ENCODE peak calls at places on chromosomes 5 and 9, in six cellular contexts. G is H1, A is mesenchymal stem cell, U is H9, N is IMR-90, P is trophoblast cell. K is an unnamed sample.

GRCh38 chr5:72129730-72130129 is 22.5 kb downstream of the MAP1B start:
- DNase-seq in U (no peak), N (peak), G (no peak), A (no peak), P (no peak), K (no peak)

GRCh38 chr5:10982616-10983015 is 221.6 kb upstream of the DAP start:
- DNase-seq in N (no peak), A (no peak), P (no peak), U (no peak), G (no peak), K (no peak)

GRCh38 chr5:156331845-156332244 is 4.9 kb downstream of the SGCD start:
- DNase-seq in U (no peak), N (no peak), G (no peak), P (no peak), A (no peak), K (no peak)

GRCh38 chr9:95092321-95093072 is 225.0 kb downstream of the FANCC start:
- DNase-seq in G (no peak), N (peak), U (no peak), P (no peak), A (peak), K (peak)

GRCh38 chr9:91896513-91897121 is 53.4 kb downstream of the ROR2 start:
- DNase-seq in N (peak), G (no peak), P (no peak), A (peak), U (no peak), K (no peak)

GRCh38 chr9:131845286-131846011 is 105.6 kb upstream of the RAPGEF1 start:
- DNase-seq in P (peak), N (no peak), U (no peak), G (no peak), A (no peak), K (no peak)

GRCh38 chr5:32201140-32201539 is 27.0 kb upstream of the GOLPH3 start:
- DNase-seq in G (no peak), U (no peak), N (peak), P (peak), A (peak), K (no peak)

GRCh38 chr5:66987949-66988838 is 208.4 kb downstream of the CD180 start:
- DNase-seq in U (no peak), P (peak), G (no peak), N (peak), A (peak), K (no peak)

GRCh38 chr5:144002866-144003265 is 167.6 kb downstream of the YIPF5 start:
- DNase-seq in G (no peak), P (no peak), A (no peak), N (no peak), U (no peak), K (no peak)

GRCh38 chr5:62600560-62601252 is 22.1 kb downstream of the LRRC70 start:
- DNase-seq in P (no peak), U (no peak), A (no peak), N (no peak), G (no peak), K (no peak)

GRCh38 chr5:151234476-151235238 is 10.8 kb upstream of the CCDC69 start:
- DNase-seq in G (no peak), N (peak), A (peak), U (no peak), P (no peak), K (no peak)

GRCh38 chr5:57937025-57937424 is 454.4 kb upstream of the ACTBL2 start:
- DNase-seq in A (peak), P (no peak), U (no peak), N (peak), G (no peak), K (no peak)

GRCh38 chr9:127637322-127637847 is 25.3 kb downstream of the STXBP1 start:
- DNase-seq in G (no peak), A (peak), U (no peak), N (peak), P (no peak), K (no peak)

GRCh38 chr5:10789021-10789420 is 28.0 kb upstream of the DAP start:
- DNase-seq in G (no peak), U (no peak), A (peak), N (peak), P (peak), K (no peak)

GRCh38 chr5:97044057-97044456 is 98.4 kb downstream of the LIX1 start:
- DNase-seq in G (peak), A (peak), N (peak), U (peak), P (peak), K (no peak)

GRCh38 chr5:53726121-53726520 is 165.7 kb downstream of the NDUFS4 start:
- DNase-seq in G (no peak), P (no peak), A (no peak), N (no peak), U (no peak), K (no peak)

GRCh38 chr5:77662615-77663014 is 24.1 kb upstream of the OTP start:
- DNase-seq in G (no peak), U (no peak), N (no peak), A (no peak), P (no peak), K (no peak)

GRCh38 chr5:72503888-72504491 is 3.2 kb downstream of the ZNF366 start:
- DNase-seq in P (peak), U (no peak), A (peak), G (no peak), N (peak), K (no peak)

GRCh38 chr9:19087601-19088000 is 15.1 kb downstream of the HAUS6 start:
- DNase-seq in A (peak), P (peak), N (peak), U (no peak), G (no peak), K (no peak)

GRCh38 chr9:16267336-16268036 is 603.0 kb downstream of the BNC2 start:
- DNase-seq in P (peak), A (peak), N (peak), U (peak), G (no peak), K (no peak)

GRCh38 chr5:68242743-68243142 is 27.2 kb downstream of the PIK3R1 start:
- DNase-seq in N (peak), U (no peak), A (peak), G (no peak), P (no peak), K (no peak)

GRCh38 chr5:172641359-172642045 is 439 bp downstream of the NEURL1B start:
- DNase-seq in P (no peak), G (no peak), A (peak), N (no peak), U (no peak), K (peak)

GRCh38 chr9:125974705-125975104 is 227.5 kb downstream of the PBX3 start:
- DNase-seq in G (no peak), N (no peak), P (no peak), A (no peak), U (no peak), K (no peak)

GRCh38 chr5:111144352-111144930 is 52.3 kb downstream of the WDR36 start:
- DNase-seq in P (no peak), N (no peak), A (peak), U (no peak), G (no peak), K (no peak)

GRCh38 chr5:76960004-76960625 is 7.3 kb downstream of the CRHBP start:
- DNase-seq in P (no peak), G (no peak), N (no peak), A (peak), U (peak), K (no peak)

GRCh38 chr5:34691326-34691725 is 35.2 kb downstream of the RAI14 start:
- DNase-seq in G (no peak), N (no peak), P (no peak), U (no peak), A (no peak), K (no peak)

GRCh38 chr5:14060218-14060617 is 82.9 kb upstream of the TRIO start:
- DNase-seq in N (no peak), U (no peak), G (no peak), P (no peak), A (no peak), K (no peak)

GRCh38 chr5:14063117-14063516 is 80.0 kb upstream of the TRIO start:
- DNase-seq in U (no peak), A (no peak), N (peak), P (no peak), G (no peak), K (no peak)

GRCh38 chr5:14063691-14064090 is 79.5 kb upstream of the TRIO start:
- DNase-seq in P (no peak), U (no peak), A (no peak), N (no peak), G (no peak), K (no peak)

GRCh38 chr5:14061106-14061505 is 82.0 kb upstream of the TRIO start:
- DNase-seq in G (no peak), N (no peak), P (no peak), U (peak), A (no peak), K (no peak)

DNA sequence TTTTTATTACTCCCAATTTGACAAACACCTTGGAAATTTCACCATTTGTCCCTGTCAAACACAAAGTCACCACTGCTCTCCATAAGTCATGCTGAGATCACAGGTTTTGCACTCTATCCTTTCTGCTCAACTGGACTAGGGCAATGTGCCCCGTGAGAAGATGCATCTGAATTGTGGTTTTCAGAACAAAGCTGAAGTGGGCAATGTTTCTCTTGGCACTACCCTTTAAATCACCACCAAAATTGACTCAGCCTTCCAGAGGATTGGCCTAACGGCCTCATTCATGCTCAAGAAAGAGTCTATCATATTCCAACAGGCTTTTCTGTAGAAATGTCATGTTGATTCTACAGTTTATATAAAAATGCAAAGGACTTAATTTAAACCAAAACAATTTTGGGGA is 81.0 kb upstream of the TRIO start:
- DNase-seq in A (no peak), G (no peak), U (no peak), N (no peak), P (no peak), K (no peak)
- H3K4ac ChIP-seq in A (no peak), G (no peak), U (no peak), N (peak), P (no peak), K (no peak)

GRCh38 chr9:129143031-129143441 is 31.8 kb downstream of the PTPA start:
- DNase-seq in P (peak), N (peak), A (peak), U (peak), G (no peak), K (peak)

GRCh38 chr9:129142115-129142514 is 30.9 kb downstream of the PTPA start:
- DNase-seq in N (no peak), U (no peak), A (no peak), P (no peak), G (no peak), K (no peak)

GRCh38 chr9:129142536-129142935 is 31.3 kb downstream of the PTPA start:
- DNase-seq in A (no peak), G (no peak), N (no peak), U (no peak), P (no peak), K (no peak)

GRCh38 chr9:129145316-129145715 is 32.7 kb downstream of the IER5L start:
- DNase-seq in P (no peak), U (no peak), A (peak), G (no peak), N (no peak), K (no peak)

GRCh38 chr9:129143461-129143927 is 32.3 kb downstream of the PTPA start:
- DNase-seq in N (peak), P (no peak), A (peak), G (no peak), U (peak), K (no peak)
- H2AK5ac ChIP-seq in N (peak), P (peak), A (peak), G (no peak), U (no peak), K (peak)

DNA sequence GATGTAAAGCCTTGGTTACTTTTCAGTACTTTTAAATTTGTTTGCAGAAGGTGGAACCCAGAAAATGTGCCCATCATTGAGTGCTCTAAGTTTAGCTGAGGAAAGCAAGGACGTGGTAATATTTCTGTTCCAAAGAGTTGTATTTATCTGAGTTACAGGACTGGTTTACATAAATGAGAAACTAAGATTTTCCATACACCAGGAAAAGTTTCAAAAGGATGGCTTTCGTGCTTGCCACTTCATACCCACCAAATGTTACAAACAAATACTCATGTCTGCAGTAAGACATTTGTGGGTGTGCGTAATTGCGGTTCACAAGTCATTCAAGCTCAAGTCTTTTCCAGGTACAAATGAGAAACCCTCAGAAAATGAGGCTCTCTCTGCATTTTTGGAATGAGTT is 68.1 kb downstream of the CWC27 start:
- DNase-seq in N (no peak), U (no peak), A (peak), G (no peak), P (no peak), K (no peak)
- H4K91ac ChIP-seq in N (no peak), U (no peak), A (no peak), G (no peak), P (no peak), K (no peak)

DNA sequence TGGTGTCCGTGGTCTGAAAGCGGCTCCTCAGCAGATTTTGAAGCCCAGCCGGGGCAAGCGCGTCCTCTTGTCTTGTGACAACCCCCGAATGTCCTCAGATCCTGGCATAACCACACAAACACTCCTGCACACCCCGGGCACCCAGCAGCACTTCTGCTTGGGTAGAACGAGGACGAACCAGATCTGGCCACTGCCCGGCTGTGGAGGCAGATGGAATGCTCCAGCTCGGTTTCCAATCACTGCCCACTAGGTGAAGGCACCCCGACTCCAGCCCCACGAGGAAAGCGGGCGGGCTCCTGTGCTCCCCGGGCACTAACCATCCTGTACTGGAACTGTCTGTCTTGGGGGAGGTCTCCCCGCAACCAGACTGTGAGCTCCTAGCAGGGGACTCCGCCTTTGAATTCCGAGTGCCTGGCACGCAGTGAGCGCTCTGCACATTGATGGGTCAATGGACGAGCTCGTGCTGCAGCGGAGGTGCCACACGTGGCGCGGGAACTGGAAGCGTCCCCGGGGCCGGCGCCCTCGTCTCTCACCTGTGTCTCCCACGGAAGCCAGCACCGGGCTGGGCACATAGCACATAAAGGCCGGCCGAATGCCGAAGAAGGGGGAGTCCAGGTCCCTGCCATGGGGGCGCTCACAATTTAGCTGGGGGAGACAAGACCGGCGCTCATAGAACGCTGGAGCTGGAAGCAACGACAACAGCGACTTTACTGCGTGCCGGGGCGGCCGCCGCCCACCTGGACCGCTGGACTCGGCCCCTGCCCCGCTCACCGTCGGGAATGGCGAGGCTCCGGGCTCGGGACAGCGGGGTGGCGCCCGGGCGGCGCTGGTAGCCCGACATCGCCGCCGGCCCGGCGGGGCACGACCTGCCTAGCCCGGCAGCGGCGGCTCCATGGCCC is 608 bp downstream of the ENTR1 start:
- DNase-seq in A (peak), N (peak), U (no peak), G (no peak), P (peak), K (no peak)
- H3K4ac ChIP-seq in A (peak), N (peak), U (no peak), G (peak), P (peak), K (peak)

GRCh38 chr5:56176155-56176798 is 56.9 kb downstream of the ANKRD55 start:
- DNase-seq in A (no peak), P (no peak), G (no peak), U (no peak), N (peak), K (no peak)

GRCh38 chr5:56175465-56175864 is 57.7 kb downstream of the ANKRD55 start:
- DNase-seq in G (peak), N (peak), P (peak), A (peak), U (no peak), K (peak)

GRCh38 chr5:56172225-56172624 is 60.9 kb downstream of the ANKRD55 start:
- DNase-seq in P (no peak), N (peak), G (no peak), U (no peak), A (peak), K (no peak)

GRCh38 chr5:56177134-56177533 is 56.0 kb downstream of the ANKRD55 start:
- DNase-seq in A (no peak), G (no peak), U (no peak), N (no peak), P (no peak), K (no peak)

DNA sequence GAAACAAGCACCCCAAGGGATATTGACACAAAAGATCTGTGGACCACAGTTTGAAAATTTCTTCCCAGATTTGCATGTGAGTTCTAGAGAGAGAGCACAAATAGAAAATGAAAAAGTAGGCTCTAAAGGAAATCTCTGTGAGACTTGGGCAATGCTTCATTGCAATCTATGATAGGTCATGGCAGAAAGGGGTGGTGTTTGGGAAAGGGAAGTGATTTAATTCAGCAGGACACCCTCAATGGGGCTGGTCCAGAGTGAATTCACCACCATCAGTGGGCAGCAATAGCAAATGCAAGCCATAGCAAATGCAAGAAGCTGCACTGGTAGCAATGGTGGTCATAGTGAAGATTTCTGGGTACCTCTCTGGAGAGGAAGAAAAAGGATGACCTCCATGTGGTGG is 58.1 kb downstream of the ANKRD55 start:
- DNase-seq in N (no peak), U (no peak), G (no peak), A (no peak), P (no peak), K (no peak)
- H2AK5ac ChIP-seq in N (peak), U (no peak), G (no peak), A (no peak), P (no peak), K (no peak)

GRCh38 chr9:93776873-93777272 is 178.3 kb downstream of the BARX1 start:
- DNase-seq in N (no peak), A (no peak), U (no peak), G (no peak), P (no peak), K (no peak)
- H4K91ac ChIP-seq in N (no peak), A (no peak), U (no peak), G (no peak), P (no peak), K (no peak)

DNA sequence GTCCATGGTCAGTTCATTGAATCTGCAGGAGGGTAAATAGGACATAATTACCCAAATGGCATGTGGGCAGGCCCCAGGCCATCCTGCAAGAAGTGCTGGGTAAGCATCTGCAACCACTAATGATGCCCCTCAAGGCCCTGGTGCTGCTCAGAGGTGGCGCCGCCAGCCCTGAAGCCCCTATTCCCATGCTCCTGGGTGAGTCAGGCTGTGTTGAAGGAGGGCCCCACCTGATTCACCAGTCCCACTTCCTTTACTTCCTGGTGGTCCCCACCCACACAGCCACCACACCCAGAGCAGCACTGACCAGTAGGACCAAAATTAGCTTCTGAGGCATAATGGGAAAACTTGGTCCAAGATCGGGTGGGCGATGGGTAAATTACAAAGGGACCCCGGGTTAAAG is 120.4 kb upstream of the SPRY4 start:
- DNase-seq in P (peak), N (peak), A (peak), U (no peak), G (no peak), K (no peak)
- H3K4ac ChIP-seq in P (no peak), N (peak), A (peak), U (no peak), G (no peak), K (no peak)

GRCh38 chr9:34652608-34653007 is 623 bp downstream of the IL11RA start:
- DNase-seq in P (no peak), G (no peak), U (no peak), N (no peak), A (no peak), K (no peak)

GRCh38 chr9:34654317-34655083 is 2.5 kb downstream of the IL11RA start:
- DNase-seq in A (no peak), U (no peak), N (peak), P (no peak), G (no peak), K (no peak)

GRCh38 chr9:34653131-34653530 is 1.1 kb downstream of the IL11RA start:
- DNase-seq in A (peak), P (no peak), N (peak), U (no peak), G (no peak), K (no peak)

GRCh38 chr9:34651876-34652602 is at the start of gene IL11RA:
- DNase-seq in U (peak), P (peak), A (peak), N (peak), G (peak), K (peak)

DNA sequence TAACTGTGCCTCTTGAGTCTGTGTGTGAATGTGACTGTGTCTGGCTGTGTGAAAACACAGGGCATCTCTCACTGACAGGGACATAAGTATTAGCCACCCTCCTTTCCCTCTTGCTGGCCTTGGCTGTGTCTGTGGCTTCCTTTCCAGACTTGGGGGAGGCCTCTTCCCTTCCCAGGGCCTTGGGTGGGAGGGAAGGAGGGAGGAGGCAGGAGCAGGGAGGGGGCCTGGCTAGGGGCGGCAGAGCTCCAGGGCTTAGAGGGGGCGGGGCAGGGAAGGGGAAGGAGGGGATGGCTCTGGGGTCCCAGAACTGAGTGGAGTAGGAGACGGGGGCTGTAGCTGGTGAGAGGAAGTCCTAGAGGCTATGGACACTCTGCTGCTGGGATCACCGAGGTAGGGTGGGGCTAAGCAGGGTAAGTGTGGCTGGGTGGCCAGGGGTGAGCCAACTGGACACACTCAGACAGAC is 1.7 kb downstream of the IL11RA start:
- DNase-seq in G (no peak), U (no peak), A (peak), P (no peak), N (peak), K (no peak)
- H2AK5ac ChIP-seq in G (no peak), U (no peak), A (no peak), P (no peak), N (peak), K (peak)

K was measured in neuronal stem cell.